ENCODE peak calls at places on chromosomes 4 and X, in four cellular contexts. M, V, Z and J are unnamed samples.

GRCh38 chr4:108991929-108992328 is 229.1 kb upstream of the ETNPPL start:
- DNase-seq in M (no peak), V (no peak), Z (peak), J (no peak)

GRCh38 chr4:2824329-2825183 is 19.1 kb upstream of the ADD1 start:
- DNase-seq in M (no peak), V (no peak), Z (no peak), J (no peak)

GRCh38 chrX:65697173-65697572 is 29.7 kb downstream of the MSN start:
- DNase-seq in M (peak), V (no peak), Z (peak), J (no peak)

GRCh38 chr4:3878678-3879077 is 112.5 kb downstream of the ADRA2C start:
- DNase-seq in M (no peak), V (no peak), Z (no peak), J (no peak)

GRCh38 chr4:74133786-74134499 is 24.0 kb upstream of the MTHFD2L start:
- DNase-seq in M (peak), V (peak), Z (peak), J (peak)

GRCh38 chr4:54076673-54077072 is 12.3 kb upstream of the CHIC2 start:
- DNase-seq in M (no peak), V (no peak), Z (peak), J (no peak)

GRCh38 chr4:149047368-149047767 is 605.2 kb upstream of the NR3C2 start:
- DNase-seq in M (no peak), V (no peak), Z (peak), J (no peak)

GRCh38 chrX:1450381-1451161 is 2.1 kb downstream of the ASMTL start:
- DNase-seq in M (no peak), V (no peak), Z (no peak), J (peak)

GRCh38 chr4:20529681-20530080 is 170.6 kb upstream of the PACRGL start:
- DNase-seq in M (no peak), V (no peak), Z (peak), J (no peak)

GRCh38 chr4:10584042-10584441 is 100.5 kb downstream of the CLNK start:
- DNase-seq in M (no peak), V (no peak), Z (peak), J (no peak)

GRCh38 chr4:144356941-144357381 is 216.4 kb upstream of the GYPA start:
- DNase-seq in M (peak), V (no peak), Z (no peak), J (no peak)

GRCh38 chr4:162075691-162076090 is 88.1 kb downstream of the FSTL5 start:
- DNase-seq in M (no peak), V (no peak), Z (no peak), J (no peak)

GRCh38 chr4:176186067-176186466 is 9.3 kb downstream of the SPATA4 start:
- DNase-seq in M (no peak), V (no peak), Z (no peak), J (no peak)

GRCh38 chr4:109298279-109299010 is 4.0 kb downstream of the COL25A1 start:
- DNase-seq in M (peak), V (no peak), Z (no peak), J (no peak)

GRCh38 chrX:138986235-138986634 is 274.7 kb upstream of the FGF13 start:
- DNase-seq in M (peak), V (no peak), Z (no peak), J (no peak)

GRCh38 chrX:150762258-150762867 is 69.2 kb downstream of the MTMR1 start:
- DNase-seq in M (no peak), V (no peak), Z (no peak), J (no peak)

GRCh38 chrX:154019633-154020499 is at the start of gene IRAK1:
- DNase-seq in M (peak), V (peak), Z (peak), J (no peak)

GRCh38 chrX:144494069-144494468 is 610.2 kb downstream of the UBE2NL start:
- DNase-seq in M (peak), V (no peak), Z (no peak), J (no peak)
- H4K5ac ChIP-seq in M (no peak), V (no peak), Z (no peak), J (no peak)

DNA sequence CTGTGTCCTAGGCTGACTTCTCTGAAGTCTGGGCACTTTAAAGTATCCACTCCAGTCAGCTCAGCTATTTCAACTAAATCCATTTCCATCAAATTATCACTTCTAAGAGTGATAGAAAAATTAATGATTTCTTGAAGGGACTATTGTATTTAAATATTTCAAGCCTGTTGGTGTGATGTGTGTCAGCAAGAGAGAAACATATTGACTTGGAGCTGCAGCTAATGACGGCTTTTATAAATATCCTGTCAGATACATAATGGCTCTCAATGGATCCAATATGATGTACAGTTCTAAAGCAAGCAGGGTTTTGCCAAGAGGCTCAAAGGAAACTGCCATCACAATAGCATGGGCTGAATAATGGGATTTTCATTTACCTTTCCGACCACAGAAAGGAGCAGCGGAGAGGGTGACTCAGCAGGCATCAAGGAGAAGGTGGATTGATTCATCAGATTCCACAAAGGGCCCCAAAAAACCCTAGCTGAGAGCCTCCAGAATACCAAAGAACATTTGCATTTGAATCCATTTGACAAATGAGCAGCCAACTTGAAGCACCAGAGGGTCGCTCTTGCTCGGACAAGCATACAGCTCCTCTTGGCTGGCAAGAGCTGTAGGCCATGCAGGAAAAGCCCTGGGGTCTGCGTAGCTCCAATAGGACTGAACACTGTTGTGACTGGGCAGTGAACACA is 355.8 kb upstream of the NOCT start:
- DNase-seq in M (peak), V (peak), Z (no peak), J (peak)
- H4K5ac ChIP-seq in M (no peak), V (peak), Z (no peak), J (no peak)

DNA sequence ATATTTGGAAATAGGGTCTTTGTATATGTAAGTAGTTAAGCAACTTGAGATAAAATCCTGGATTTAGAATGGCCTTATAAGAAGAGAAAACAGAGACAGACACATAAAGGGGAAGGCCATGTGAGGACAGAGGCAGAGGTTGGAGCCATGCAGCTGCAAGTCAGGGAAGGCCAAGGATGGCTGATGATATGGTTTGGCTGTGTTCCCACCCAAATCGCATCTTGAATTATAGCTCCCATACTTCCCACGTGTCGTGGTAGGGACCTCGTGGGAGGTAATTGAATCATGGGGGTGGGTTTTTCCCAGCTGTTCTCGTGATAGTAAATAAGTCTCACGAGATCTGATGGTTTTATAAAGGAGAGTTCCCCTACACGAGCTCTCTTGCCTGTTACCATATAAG is 76.3 kb downstream of the STK32B start:
- DNase-seq in M (no peak), V (no peak), Z (peak), J (no peak)
- H4K5ac ChIP-seq in M (no peak), V (no peak), Z (no peak), J (no peak)

GRCh38 chrX:32877592-32877991 is 333.8 kb downstream of the DMD start:
- DNase-seq in M (peak), V (no peak), Z (peak), J (no peak)

GRCh38 chrX:32873786-32874185 is 337.6 kb downstream of the DMD start:
- DNase-seq in M (no peak), V (no peak), Z (no peak), J (no peak)

GRCh38 chrX:32871636-32872035 is 339.7 kb downstream of the DMD start:
- DNase-seq in M (no peak), V (no peak), Z (peak), J (no peak)

DNA sequence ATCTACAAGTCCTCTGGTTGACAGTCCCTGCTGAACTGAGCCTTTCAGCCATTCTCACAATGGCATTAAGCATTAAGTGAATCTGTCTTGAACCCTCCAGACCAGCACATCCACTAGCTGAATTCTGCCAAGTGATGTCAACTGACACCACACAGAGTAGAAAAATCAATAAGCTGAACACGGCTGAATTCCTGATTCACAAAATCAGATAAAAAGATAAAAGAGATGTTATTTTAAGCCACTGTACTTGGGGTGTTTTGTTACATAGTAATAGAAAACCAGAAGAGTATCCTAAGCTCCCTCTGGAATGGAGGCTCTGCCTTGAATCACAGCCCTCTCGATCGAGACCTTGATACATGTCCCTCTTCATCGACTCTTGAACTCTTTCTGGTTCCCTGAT is 336.5 kb downstream of the DMD start:
- DNase-seq in M (no peak), V (no peak), Z (no peak), J (no peak)
- H4K5ac ChIP-seq in M (no peak), V (no peak), Z (no peak), J (no peak)

DNA sequence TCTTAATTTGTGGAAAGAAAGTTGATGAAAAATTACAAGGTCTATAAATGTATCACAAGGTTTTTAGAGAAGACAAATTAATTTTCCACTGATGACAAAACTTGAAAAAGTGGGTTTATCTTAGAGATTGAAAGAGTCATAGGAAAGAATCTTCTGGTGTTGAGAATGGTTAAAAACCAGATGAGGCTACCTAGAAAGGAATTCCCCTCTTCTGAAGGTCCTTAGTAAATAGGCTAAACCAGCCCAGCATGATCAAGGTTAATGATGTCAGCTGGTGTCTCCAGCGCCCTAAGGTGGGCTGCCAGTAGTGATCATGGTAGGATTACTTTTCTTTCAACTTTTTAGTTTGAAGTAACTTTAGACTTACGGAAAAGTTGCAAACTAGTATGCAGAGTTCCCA is 71.8 kb upstream of the PGRMC2 start:
- DNase-seq in M (no peak), V (no peak), Z (no peak), J (no peak)
- H4K5ac ChIP-seq in M (no peak), V (no peak), Z (peak), J (no peak)

GRCh38 chr4:168410681-168411080 is 69.6 kb downstream of the DDX60L start:
- DNase-seq in M (no peak), V (no peak), Z (no peak), J (no peak)

GRCh38 chr4:168408620-168409019 is 71.7 kb downstream of the DDX60L start:
- DNase-seq in M (no peak), V (no peak), Z (peak), J (no peak)

GRCh38 chr4:168411318-168412150 is 68.8 kb downstream of the DDX60L start:
- DNase-seq in M (peak), V (no peak), Z (peak), J (no peak)

GRCh38 chr4:168409089-168409801 is 71.0 kb downstream of the DDX60L start:
- DNase-seq in M (no peak), V (no peak), Z (peak), J (no peak)
- H4K5ac ChIP-seq in M (no peak), V (no peak), Z (no peak), J (no peak)

GRCh38 chr4:40143926-40144508 is 52.8 kb upstream of the RHOH start:
- DNase-seq in M (no peak), V (no peak), Z (no peak), J (no peak)
- H4K5ac ChIP-seq in M (no peak), V (no peak), Z (no peak), J (no peak)

GRCh38 chr4:1376841-1377605 is 29.2 kb downstream of the NKX1-1 start:
- DNase-seq in M (peak), V (no peak), Z (no peak), J (no peak)
- H4K5ac ChIP-seq in M (no peak), V (no peak), Z (no peak), J (no peak)

GRCh38 chr4:5619913-5620625 is 88.3 kb downstream of the EVC2 start:
- DNase-seq in M (no peak), V (no peak), Z (no peak), J (no peak)
- H4K5ac ChIP-seq in M (no peak), V (no peak), Z (no peak), J (no peak)